ENCODE peak calls at places on chromosomes 5 and 9, in seven cellular contexts. F is HCT116, C is NT2/D1, A is SK-N-SH, B is HepG2, M is GM12878, I is K562. E is an unnamed sample.

GRCh38 chr5:159214486-159215271 is 5.3 kb upstream of the RNF145 start:
- DNase-seq in F (no peak), C (no peak), A (no peak), B (no peak), M (no peak), I (no peak), E (no peak)

GRCh38 chr5:110977927-110978326 is 93.6 kb upstream of the TSLP start:
- DNase-seq in F (no peak), C (no peak), A (no peak), B (no peak), M (no peak), I (no peak), E (no peak)

GRCh38 chr9:13013976-13014375 is 239.2 kb downstream of the LURAP1L start:
- DNase-seq in F (no peak), C (no peak), A (no peak), B (no peak), M (no peak), I (no peak), E (no peak)

GRCh38 chr9:109817146-109817845 is 37.3 kb downstream of the PALM2AKAP2 start:
- DNase-seq in F (no peak), C (no peak), A (no peak), B (no peak), M (no peak), I (no peak), E (peak)

GRCh38 chr5:73298251-73299016 is 125.4 kb downstream of the TMEM174 start:
- DNase-seq in F (no peak), C (no peak), A (no peak), B (no peak), M (no peak), I (no peak), E (peak)

GRCh38 chr9:21761309-21761901 is 41.0 kb upstream of the MTAP start:
- DNase-seq in F (no peak), C (no peak), A (no peak), B (no peak), M (peak), I (no peak), E (no peak)

GRCh38 chr9:91433180-91433579 is 9.5 kb upstream of the NFIL3 start:
- DNase-seq in F (peak), C (no peak), A (peak), B (peak), M (no peak), I (no peak), E (no peak)

GRCh38 chr9:23638011-23638410 is 188.0 kb downstream of the ELAVL2 start:
- DNase-seq in F (no peak), C (no peak), A (no peak), B (no peak), M (no peak), I (no peak), E (no peak)

GRCh38 chr9:131404987-131405386 is 11.1 kb downstream of the PRRC2B start:
- DNase-seq in F (no peak), C (no peak), A (no peak), B (no peak), M (no peak), I (peak), E (no peak)

GRCh38 chr9:136644343-136644592 is 18.4 kb upstream of the EGFL7 start:
- DNase-seq in F (no peak), C (no peak), A (no peak), B (no peak), M (no peak), I (no peak), E (no peak)
- TF ChIP-seq YY1 in F (no peak), C (no peak), A (no peak), B (no peak), M (no peak), I (no peak), E (no peak)

DNA sequence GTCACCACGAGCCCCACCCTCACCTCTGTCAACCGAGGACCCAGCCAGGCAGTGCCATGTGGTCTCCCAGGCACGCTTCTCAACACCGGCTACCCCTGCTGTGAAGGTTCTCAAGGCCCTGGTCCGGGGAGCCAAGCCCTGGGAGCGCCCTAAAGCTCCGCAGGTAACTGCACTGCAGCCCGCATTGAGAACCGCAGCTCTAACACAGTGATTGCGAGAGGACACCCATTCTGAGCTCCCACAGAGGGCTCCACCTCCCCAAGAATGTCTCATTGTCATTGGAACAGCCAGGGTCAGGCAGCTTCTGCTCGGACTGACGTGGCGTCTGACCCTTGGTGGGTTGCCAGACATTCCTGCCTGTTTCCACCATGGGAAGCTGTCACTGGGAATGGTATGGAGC is 88.3 kb downstream of the ANKRD33B start:
- DNase-seq in F (no peak), C (no peak), A (no peak), B (peak), M (no peak), I (peak), E (no peak)
- TF ChIP-seq YY1 in F (no peak), C (no peak), A (no peak), B (no peak), M (no peak), I (no peak), E (no peak)

DNA sequence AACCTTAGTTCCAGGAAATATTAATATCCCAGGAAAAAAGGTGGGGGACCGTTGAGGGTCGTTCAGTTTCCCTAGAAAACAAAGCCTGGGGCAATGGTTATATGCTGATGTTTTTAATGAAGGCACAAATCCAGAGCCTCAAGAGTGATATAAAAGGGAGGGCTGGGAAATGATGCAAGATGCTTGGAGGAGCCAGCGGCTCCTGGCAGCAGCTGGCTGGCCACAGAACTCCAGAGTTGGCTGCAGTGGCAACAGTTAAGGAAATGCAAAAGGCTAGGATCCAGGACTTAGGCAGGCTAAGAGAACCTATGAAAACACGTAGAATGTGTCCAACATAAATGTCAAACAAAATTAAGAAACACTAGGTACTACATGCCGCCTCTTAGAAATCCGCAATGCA is 31.0 kb upstream of the B4GALT1 start:
- DNase-seq in F (no peak), C (no peak), A (no peak), B (no peak), M (no peak), I (no peak), E (no peak)
- TF ChIP-seq YY1 in F (no peak), C (no peak), A (no peak), B (no peak), M (no peak), I (no peak), E (no peak)

DNA sequence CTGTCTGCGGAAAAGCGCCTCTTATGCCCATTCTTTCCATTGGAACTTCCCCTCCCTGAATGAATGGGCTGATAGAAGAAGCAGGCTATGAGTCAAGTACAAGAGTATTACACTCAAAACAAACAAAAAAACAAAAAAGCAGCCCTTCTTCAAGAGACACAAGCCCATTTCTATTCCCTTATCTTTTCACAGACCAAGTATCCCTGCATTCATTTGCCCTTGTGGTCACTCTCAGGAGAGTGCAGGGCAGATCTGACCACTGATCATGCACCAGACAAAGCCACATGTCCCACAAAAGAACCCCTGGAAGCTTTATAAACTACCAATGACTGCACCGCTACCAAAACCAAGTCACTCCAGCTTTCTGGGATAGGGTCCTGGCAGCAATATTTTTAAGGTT is 262.5 kb upstream of the TAS2R1 start:
- DNase-seq in F (no peak), C (no peak), A (no peak), B (no peak), M (no peak), I (no peak), E (no peak)
- TF ChIP-seq YY1 in F (no peak), C (no peak), A (no peak), B (no peak), M (no peak), I (no peak), E (no peak)

DNA sequence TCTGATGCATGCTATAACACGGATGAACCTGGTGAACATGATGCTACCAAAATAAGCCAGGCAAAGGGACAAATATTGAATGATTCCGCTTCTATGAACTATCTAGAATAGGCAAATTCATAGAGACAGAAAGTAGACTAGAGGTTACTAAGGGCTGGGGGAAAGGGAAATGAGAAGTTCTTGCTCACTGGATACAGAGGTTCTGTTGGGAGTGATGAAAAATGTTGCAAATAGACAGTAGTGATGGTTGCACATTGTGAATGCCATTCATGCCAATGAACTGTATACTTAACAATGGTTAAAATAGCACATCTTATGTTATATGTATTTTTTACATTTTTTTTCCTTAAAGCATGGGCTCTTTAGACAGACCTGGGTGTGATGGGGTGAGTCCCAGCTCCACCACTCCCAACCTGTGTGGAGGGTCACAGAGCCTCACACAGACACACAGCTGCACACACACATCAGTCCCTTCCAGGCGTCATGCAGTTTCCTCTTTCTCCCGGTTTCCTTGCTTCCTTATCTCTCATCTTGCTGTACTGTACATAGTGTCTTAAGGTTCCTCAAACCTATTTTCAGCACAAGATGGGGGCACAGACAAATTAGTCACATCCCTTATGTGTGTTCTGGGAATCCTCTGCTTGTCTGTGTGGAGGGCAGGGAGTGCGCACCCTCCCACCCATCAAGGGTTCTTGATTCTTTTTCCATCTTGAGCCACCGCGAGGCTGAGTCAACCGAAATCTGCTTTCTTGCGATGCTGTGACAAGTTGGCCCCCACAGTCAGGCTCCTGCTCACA is 192.9 kb downstream of the CRB2 start:
- DNase-seq in F (no peak), C (no peak), A (no peak), B (no peak), M (no peak), I (peak), E (no peak)
- TF ChIP-seq YY1 in F (no peak), C (no peak), A (no peak), B (no peak), M (no peak), I (no peak), E (no peak)

DNA sequence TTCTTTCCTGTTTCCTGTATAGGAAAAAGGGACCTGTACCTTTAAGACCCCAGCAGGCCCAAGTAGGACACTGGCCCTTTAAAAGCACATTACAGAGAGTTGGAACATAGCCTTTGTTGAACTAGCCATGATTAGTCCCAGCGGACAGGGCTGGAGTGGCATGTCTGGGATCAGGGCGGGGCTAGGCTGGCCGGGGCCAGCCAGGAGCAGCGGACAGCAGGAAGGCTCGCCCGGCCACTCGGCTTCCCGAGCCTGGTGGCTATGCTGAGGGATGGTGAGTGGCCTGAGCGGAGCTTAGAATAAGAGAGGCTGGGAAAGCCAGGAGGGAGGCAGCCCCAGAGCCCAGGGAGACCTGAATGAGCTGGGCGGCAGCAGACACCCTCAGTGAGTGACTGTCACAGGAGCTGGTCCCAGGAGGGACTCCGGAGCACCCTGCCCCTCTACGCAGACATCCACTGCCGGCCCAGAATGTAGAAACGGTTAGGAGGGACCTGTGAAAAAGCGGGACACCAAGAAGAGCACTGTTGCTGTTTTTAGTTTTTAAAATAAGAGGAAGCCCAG is 92.1 kb downstream of the DAB2IP start:
- DNase-seq in F (peak), C (no peak), A (peak), B (peak), M (no peak), I (peak), E (no peak)
- TF ChIP-seq YY1 in F (no peak), C (no peak), A (no peak), B (no peak), M (no peak), I (no peak), E (no peak)